ENCODE peak calls at places on chromosomes 11 and 22, in nine cellular contexts. F is mucosa of descending colon, O is colonic mucosa, Z is IMR-90, N is astrocyte of the cerebellum, D is BE2C, H is GM23338, X is astrocyte, J is H9. E is an unnamed sample.

GRCh38 chr11:110319501-110319900 is 23.1 kb upstream of the RDX start:
- DNase-seq in N (no peak), Z (no peak), O (no peak), H (no peak), J (no peak), F (no peak), X (no peak), D (no peak), E (no peak)

GRCh38 chr22:26986051-26986881 is 328.9 kb downstream of the MIAT start:
- DNase-seq in F (no peak), N (no peak), D (peak), J (no peak), O (no peak), H (no peak), Z (no peak), X (peak), E (no peak)

GRCh38 chr22:26464312-26464711 is 19.3 kb downstream of the HPS4 start:
- DNase-seq in Z (no peak), F (no peak), N (no peak), H (no peak), X (no peak), D (no peak), O (no peak), J (no peak), E (peak)

GRCh38 chr11:32939046-32939445 is 46.4 kb downstream of the QSER1 start:
- DNase-seq in H (no peak), O (no peak), X (no peak), F (no peak), Z (no peak), J (no peak), D (no peak), N (no peak), E (no peak)

GRCh38 chr11:30326114-30326783 is 3.3 kb downstream of the ARL14EP start:
- DNase-seq in H (no peak), X (peak), O (no peak), F (no peak), J (no peak), Z (peak), N (no peak), D (no peak), E (peak)

GRCh38 chr11:117409511-117409910 is 81.9 kb downstream of the CEP164 start:
- DNase-seq in F (no peak), D (no peak), O (no peak), H (no peak), J (peak), X (no peak), N (no peak), Z (no peak), E (no peak)

GRCh38 chr11:65184146-65184545 is 2.4 kb downstream of the CAPN1 start:
- DNase-seq in Z (no peak), H (peak), N (no peak), F (no peak), O (no peak), X (no peak), D (no peak), J (peak), E (no peak)

GRCh38 chr11:94224078-94224477 is 80.3 kb upstream of the IZUMO1R start:
- DNase-seq in N (no peak), H (no peak), Z (peak), D (no peak), X (no peak), F (no peak), O (no peak), J (no peak), E (no peak)

GRCh38 chr11:70433038-70433437 is 34.7 kb downstream of the CTTN start:
- DNase-seq in J (no peak), Z (no peak), N (no peak), F (no peak), O (no peak), H (no peak), D (no peak), X (no peak), E (no peak)

GRCh38 chr22:42084874-42085273 is 5.4 kb downstream of the SMDT1 start:
- DNase-seq in H (no peak), D (no peak), J (no peak), N (no peak), F (no peak), O (no peak), Z (no peak), X (no peak), E (no peak)

GRCh38 chr11:130211781-130212401 is 52.3 kb downstream of the ST14 start:
- DNase-seq in F (peak), D (no peak), H (no peak), X (no peak), Z (no peak), J (peak), O (peak), N (no peak), E (no peak)

GRCh38 chr11:12017243-12017678 is 8.8 kb upstream of the DKK3 start:
- DNase-seq in Z (peak), D (no peak), F (no peak), H (no peak), O (no peak), X (peak), N (peak), J (no peak), E (peak)

GRCh38 chr22:32378703-32379272 is 21.1 kb downstream of the RFPL3 start:
- DNase-seq in D (peak), F (peak), Z (peak), N (no peak), H (peak), J (peak), O (peak), X (no peak), E (peak)

GRCh38 chr11:6418958-6419611 is at the start of gene APBB1:
- DNase-seq in J (peak), Z (peak), N (no peak), H (peak), F (peak), D (peak), O (peak), X (peak), E (peak)

DNA sequence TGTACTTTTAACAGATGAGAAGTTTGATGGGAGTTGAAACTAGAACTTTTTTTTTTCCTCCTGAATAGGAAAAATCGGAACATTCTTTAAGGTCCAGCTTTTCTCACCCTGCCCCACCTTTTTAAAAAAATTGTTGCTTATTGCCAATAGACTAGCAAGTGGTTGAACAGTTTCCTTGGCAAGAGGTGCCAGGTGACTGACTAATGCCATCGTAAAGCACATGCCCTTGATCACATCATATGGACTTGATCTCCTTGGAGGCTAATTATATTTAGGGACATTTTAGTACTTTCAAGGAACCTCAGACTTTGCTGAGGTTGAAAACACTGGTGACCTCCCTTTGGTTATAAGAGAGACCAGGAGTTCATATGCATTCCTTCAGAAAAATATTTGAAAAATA is 57.6 kb downstream of the MTMR3 start:
- DNase-seq in D (no peak), F (no peak), N (no peak), J (no peak), Z (no peak), X (no peak), H (no peak), O (no peak), E (no peak)
- TF ChIP-seq CTCF in D (no peak), F (no peak), N (no peak), J (no peak), Z (no peak), X (no peak), H (no peak), O (no peak), E (no peak)

GRCh38 chr11:103464420-103464819 is 355.2 kb downstream of the DYNC2H1 start:
- DNase-seq in H (no peak), O (no peak), D (no peak), N (no peak), J (no peak), Z (no peak), F (no peak), X (no peak), E (no peak)
- TF ChIP-seq CTCF in H (no peak), O (no peak), D (no peak), N (no peak), J (no peak), Z (no peak), F (no peak), X (no peak), E (peak)

DNA sequence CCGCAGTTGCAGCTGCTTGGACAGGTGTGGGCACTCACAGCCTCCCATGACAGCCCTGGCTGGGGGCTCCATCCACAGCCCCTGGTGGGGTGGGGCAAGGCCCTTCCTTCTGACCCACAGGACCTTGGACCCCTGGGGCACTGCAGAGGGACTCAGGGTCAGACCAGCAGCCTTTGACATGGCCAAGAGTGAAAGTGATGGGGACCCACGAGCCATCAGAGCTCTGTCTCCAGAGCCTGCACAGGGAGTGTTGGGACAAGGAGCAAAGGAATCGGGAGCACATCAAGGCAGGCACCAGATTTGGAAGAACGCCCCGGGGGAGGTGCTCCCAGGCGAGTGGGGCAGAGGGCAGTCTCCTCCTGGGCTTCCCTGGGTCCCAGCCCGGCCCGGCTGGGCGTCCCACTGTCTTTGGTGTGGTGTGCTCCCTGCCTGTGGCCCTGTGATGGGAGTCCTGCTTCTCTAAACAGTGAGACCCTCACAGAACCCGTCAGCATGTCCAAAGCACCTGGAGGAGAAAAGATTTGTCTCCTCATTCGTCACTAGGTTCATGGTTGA is 13.2 kb upstream of the CD81 start:
- DNase-seq in H (no peak), O (no peak), X (no peak), D (no peak), N (no peak), Z (no peak), F (no peak), J (no peak), E (no peak)
- TF ChIP-seq CTCF in H (no peak), O (no peak), X (no peak), D (no peak), N (no peak), Z (no peak), F (no peak), J (no peak), E (no peak)

GRCh38 chr11:10181811-10182210 is 112.2 kb downstream of the SBF2 start:
- DNase-seq in N (peak), H (peak), D (no peak), O (no peak), X (peak), F (no peak), J (no peak), Z (peak), E (peak)
- TF ChIP-seq CTCF in N (no peak), H (peak), D (peak), O (no peak), X (peak), F (no peak), J (peak), Z (peak), E (peak)

DNA sequence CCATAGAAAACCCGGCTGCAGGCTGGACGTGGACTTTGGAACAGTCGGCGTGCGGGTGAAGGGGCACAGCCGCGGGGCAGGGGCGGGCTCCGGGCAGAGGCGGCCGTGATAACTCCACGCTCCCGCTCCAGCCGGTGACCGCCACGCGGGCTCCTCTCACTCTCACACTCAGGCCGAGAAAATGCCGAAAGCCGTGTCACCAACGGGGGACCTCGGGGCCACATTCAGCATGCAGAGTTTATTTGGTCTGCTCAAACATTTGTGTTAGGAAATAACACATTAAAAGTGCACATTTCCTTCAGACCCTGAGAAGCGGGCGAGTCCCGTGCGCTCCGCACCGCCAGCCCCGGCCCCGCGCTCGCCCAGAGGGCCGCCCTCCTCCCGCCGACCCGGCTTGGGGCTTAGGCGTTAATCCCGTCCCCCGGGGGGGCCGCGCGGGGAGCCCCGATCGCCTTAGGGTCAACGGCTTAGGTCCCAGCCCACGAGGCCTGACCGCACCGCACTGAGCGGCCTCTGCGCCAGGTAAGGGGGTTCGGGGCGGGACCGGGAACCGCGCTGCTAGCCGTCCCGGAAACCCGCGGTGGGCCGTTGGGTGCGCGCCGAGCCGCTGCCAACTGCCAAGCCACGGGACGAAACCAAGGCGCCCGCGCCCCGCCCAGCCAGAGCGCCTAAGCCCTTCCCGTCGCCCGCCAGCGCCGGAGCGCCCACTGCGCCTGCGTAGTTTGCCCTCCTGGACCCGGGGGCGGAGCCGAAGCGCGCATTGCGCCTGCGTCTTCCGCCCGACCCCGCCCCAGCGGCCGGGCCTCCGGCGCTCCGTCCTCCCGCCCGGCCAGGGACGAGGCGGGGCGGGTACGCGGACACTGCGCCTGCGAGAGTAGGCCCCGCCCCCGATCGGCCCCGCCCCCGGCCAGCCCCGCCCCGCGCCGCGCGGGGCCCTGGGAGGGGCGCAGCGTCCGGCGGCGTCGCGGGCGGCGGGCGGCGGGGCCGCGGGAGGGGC is at the start of gene ZBED4:
- DNase-seq in O (peak), H (peak), D (peak), F (peak), J (peak), N (peak), X (peak), Z (peak), E (peak)
- TF ChIP-seq CTCF in O (no peak), H (no peak), D (no peak), F (no peak), J (no peak), N (no peak), X (no peak), Z (no peak), E (no peak)

DNA sequence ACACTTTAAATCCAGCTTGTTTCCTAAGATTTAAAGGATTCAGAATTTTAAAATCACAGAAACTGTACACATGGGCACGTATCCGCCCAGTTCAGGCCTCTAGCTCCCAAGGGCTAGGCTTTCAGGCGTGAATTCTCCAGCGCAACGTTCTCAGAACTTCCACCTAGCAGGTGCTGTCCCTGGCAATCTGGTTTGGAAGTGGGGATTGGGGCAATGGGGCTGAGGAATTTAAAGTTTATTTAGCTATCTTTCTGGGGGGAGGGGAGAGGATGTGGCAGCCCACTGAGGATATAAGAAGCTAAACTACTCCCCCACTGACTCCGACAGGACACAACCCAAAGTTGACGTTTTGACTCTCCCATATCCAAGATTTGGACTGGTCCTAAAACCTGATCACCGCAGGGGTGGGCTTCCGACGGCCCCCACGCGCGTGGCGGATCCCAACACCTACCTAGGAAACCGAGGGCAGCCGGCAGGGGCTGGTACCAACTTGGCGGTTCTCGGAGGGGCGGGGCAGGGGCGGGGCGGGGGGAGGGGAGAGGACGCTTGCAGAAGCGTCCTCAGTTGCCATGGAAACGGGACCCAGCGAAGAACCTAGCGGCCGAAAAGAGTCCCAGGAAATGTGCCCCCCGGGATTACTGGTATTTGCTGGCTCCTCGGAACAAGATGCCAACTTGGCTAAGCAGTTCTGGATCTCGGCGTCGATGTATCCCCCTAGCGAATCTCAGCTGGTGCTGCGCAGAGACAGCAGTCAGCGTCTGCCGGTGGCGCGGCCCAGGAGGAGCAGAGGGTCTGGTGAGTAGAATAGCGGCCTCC is at the start of gene HOATZ:
- DNase-seq in J (peak), O (no peak), N (no peak), Z (no peak), H (peak), D (peak), X (no peak), F (no peak), E (no peak)
- TF ChIP-seq CTCF in J (peak), O (no peak), N (peak), Z (peak), H (no peak), D (peak), X (peak), F (no peak), E (no peak)

GRCh38 chr11:68855205-68855978 is 13.7 kb upstream of the CPT1A start:
- DNase-seq in D (peak), Z (peak), X (peak), J (peak), N (no peak), F (peak), H (peak), O (peak), E (peak)
- TF ChIP-seq CTCF in D (no peak), Z (peak), X (no peak), J (peak), N (peak), F (peak), H (no peak), O (peak), E (peak)

DNA sequence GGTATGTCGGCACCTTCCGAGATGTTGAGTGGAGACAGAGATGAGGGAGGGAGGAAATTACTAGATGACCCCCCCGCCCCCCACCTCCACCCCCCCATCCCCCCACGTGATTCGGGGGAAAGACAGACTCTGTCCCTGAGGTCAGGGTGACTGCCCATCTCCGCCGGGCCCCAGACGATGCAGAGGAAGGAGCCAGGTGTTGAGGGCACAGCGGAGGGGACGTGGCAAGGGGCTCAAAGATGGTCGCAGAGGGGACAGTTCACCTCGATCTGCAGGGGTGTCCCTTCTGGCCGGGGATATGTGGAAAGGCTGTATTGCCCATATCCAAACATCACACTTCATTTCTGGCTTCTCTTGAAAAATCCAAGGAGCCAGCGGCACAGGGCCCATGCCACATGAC is 14.1 kb downstream of the PHF21B start:
- DNase-seq in D (no peak), Z (no peak), N (no peak), J (no peak), X (no peak), H (no peak), F (no peak), O (no peak), E (no peak)
- TF ChIP-seq CTCF in D (no peak), Z (no peak), N (no peak), J (no peak), X (no peak), H (no peak), F (no peak), O (no peak), E (no peak)

GRCh38 chr22:39318507-39319283 is 728 bp downstream of the RPL3 start:
- DNase-seq in D (no peak), Z (no peak), J (no peak), F (no peak), H (no peak), O (no peak), X (no peak), N (no peak), E (no peak)

GRCh38 chr22:39317084-39317755 is 2.2 kb downstream of the RPL3 start:
- DNase-seq in O (no peak), F (no peak), D (no peak), J (peak), X (no peak), H (no peak), N (no peak), Z (no peak), E (no peak)

GRCh38 chr22:39316440-39317083 is 2.9 kb downstream of the RPL3 start:
- DNase-seq in D (peak), X (peak), Z (peak), H (peak), J (peak), F (peak), N (peak), O (peak), E (peak)

GRCh38 chr22:39317756-39318506 is 1.5 kb downstream of the RPL3 start:
- DNase-seq in F (no peak), Z (peak), J (no peak), N (no peak), X (no peak), H (no peak), O (no peak), D (no peak), E (peak)

DNA sequence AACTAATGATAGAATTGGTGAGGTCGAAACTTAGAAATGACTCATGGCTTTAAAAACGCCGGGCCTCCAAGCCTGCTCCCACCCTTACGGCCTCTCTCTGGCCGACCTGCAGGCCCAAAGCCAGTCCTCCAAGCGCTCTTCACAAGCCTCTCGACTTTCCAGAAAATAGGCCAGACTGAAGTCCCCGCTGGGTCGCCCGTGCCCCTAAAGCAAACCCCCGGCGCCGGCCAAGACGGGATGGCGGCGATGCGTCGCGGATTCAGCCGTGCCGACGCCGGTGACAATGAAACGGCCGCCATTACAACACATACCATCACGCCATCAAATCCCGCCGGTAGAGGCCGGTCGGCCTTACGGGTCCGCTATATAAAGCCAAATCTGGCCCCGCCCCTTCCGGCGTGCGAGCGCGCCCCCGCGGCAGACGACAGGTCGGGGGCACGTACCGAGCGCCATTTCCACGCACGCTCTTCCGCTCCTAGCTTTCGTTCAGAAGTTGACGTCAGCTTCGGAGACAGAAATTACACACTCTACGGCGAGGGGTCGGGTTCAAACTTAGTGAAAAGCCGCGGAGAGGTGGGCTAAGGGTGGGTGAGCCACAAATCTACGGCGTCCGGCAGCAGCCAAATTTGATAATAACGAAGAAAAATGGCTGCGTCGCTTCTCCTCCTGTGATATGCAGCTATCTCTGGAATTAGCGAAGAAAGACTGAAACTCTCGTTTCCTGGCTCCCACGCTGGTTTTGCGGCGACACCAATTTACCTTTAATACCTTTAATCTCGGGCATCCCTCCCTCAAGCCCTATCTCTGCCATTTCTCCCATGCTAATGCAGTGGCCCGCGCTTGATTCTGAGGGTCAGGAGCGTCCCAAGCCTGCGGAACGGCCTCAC is at the start of gene RPL3:
- DNase-seq in J (peak), F (peak), X (peak), O (peak), H (peak), N (peak), D (peak), Z (peak), E (peak)
- TF ChIP-seq CTCF in J (no peak), F (no peak), X (no peak), O (no peak), H (no peak), N (peak), D (no peak), Z (no peak), E (peak)